ENCODE peak calls at places on chromosome 2, in seven cellular contexts. S is NB4, E is GM06990, O is MM.1S, R is IMR-90, B is HFF-Myc, M is fibroblast of pulmonary artery. J is an unnamed sample.

GRCh38 chr2:144505245-144505801 is 14.6 kb downstream of the ZEB2 start:
- DNase-seq in E (no peak), S (peak; percentile 53), R (no peak), B (no peak), O (no peak), M (peak; percentile 47), J (no peak)

GRCh38 chr2:11342561-11343343 is 1.7 kb downstream of the ROCK2 start:
- DNase-seq in S (peak; percentile 71), E (no peak), R (peak; percentile 87), B (no peak), O (no peak), M (peak; percentile 68), J (no peak)

GRCh38 chr2:30308280-30308679 is 76.9 kb downstream of the LBH start:
- DNase-seq in E (no peak), B (no peak), O (no peak), S (no peak), R (no peak), M (no peak), J (no peak)

GRCh38 chr2:162473296-162473695 is 129.4 kb downstream of the GCA start:
- DNase-seq in B (no peak), M (no peak), S (no peak), R (no peak), O (no peak), E (no peak), J (no peak)

GRCh38 chr2:84495539-84496146 is 20.7 kb upstream of the DNAH6 start:
- DNase-seq in R (peak; percentile 78), M (peak; percentile 86), E (peak; percentile 13), B (peak; percentile 51), O (peak; percentile 73), S (peak; percentile 72), J (no peak)

GRCh38 chr2:46655551-46656436 is 176.4 kb downstream of the TMEM247 start:
- DNase-seq in O (no peak), E (no peak), B (no peak), S (no peak), M (peak; percentile 68), R (peak; percentile 55), J (peak; percentile 69)

GRCh38 chr2:96148410-96149217 is 3.4 kb upstream of the DUSP2 start:
- DNase-seq in E (peak; percentile 88), R (peak; percentile 96), M (peak; percentile 94), B (peak; percentile 76), O (no peak), S (peak; percentile 97), J (peak; percentile 36)

GRCh38 chr2:179272406-179273192 is 8.0 kb upstream of the SESTD1 start:
- DNase-seq in M (peak; percentile 94), E (no peak), R (peak; percentile 73), O (no peak), S (no peak), B (no peak), J (no peak)

GRCh38 chr2:29518010-29518409 is 402.8 kb downstream of the CLIP4 start:
- DNase-seq in M (no peak), S (no peak), E (no peak), B (no peak), R (peak; percentile 71), O (no peak), J (no peak)

GRCh38 chr2:146652311-146652710 is 1192.5 kb upstream of the ACVR2A start:
- DNase-seq in O (no peak), S (no peak), M (peak; percentile 14), R (peak; percentile 62), B (peak; percentile 7), E (no peak), J (no peak)

GRCh38 chr2:31347788-31348187 is 66.8 kb downstream of the XDH start:
- DNase-seq in E (no peak), R (peak; percentile 91), O (no peak), S (no peak), B (peak; percentile 82), M (peak; percentile 78), J (no peak)

GRCh38 chr2:30588891-30589495 is 141.9 kb downstream of the LCLAT1 start:
- DNase-seq in S (no peak), E (no peak), O (no peak), B (no peak), M (peak; percentile 8), R (peak; percentile 7), J (no peak)

GRCh38 chr2:188324067-188324466 is 32.4 kb downstream of the GULP1 start:
- DNase-seq in B (no peak), M (no peak), R (no peak), E (no peak), O (no peak), S (no peak), J (no peak)

GRCh38 chr2:167940361-167940744 is 307.0 kb downstream of the STK39 start:
- DNase-seq in S (no peak), M (no peak), O (no peak), R (no peak), B (no peak), E (no peak), J (no peak)

GRCh38 chr2:73292906-73293533 is 328 bp downstream of the EGR4 start:
- DNase-seq in O (no peak), E (peak; percentile 32), B (no peak), S (no peak), R (no peak), M (no peak), J (no peak)

GRCh38 chr2:187481543-187481942 is 33.5 kb upstream of the CALCRL start:
- DNase-seq in M (no peak), R (no peak), E (no peak), S (no peak), O (no peak), B (no peak), J (no peak)

GRCh38 chr2:1622521-1623200 is 121.7 kb downstream of the PXDN start:
- DNase-seq in O (no peak), M (no peak), S (no peak), B (no peak), R (no peak), E (no peak), J (no peak)

GRCh38 chr2:164523026-164523425 is 98.3 kb downstream of the GRB14 start:
- DNase-seq in M (no peak), R (no peak), O (no peak), B (no peak), S (no peak), E (no peak), J (no peak)

GRCh38 chr2:67652679-67653078 is 255.5 kb downstream of the ETAA1 start:
- DNase-seq in M (no peak), R (no peak), O (no peak), S (no peak), B (no peak), E (no peak), J (no peak)

GRCh38 chr2:45168731-45169338 is 159.6 kb upstream of the SIX2 start:
- DNase-seq in B (no peak), O (peak; percentile 47), S (peak; percentile 71), E (peak; percentile 20), M (no peak), R (no peak), J (no peak)

GRCh38 chr2:170238776-170239175 is 60.8 kb downstream of the MYO3B start:
- DNase-seq in R (no peak), M (no peak), S (no peak), O (no peak), B (no peak), E (no peak), J (no peak)

GRCh38 chr2:12679550-12680072 is 37.1 kb upstream of the TRIB2 start:
- DNase-seq in E (no peak), B (no peak), O (no peak), S (no peak), R (no peak), M (no peak), J (no peak)

GRCh38 chr2:169131587-169132512 is 62.5 kb downstream of the DHRS9 start:
- DNase-seq in B (peak; percentile 15), R (peak; percentile 41), E (no peak), M (peak; percentile 79), O (peak; percentile 53), S (peak; percentile 80), J (no peak)

GRCh38 chr2:73984922-73985317 is 210 bp downstream of the TET3 start:
- DNase-seq in E (no peak), M (no peak), B (no peak), R (no peak), S (no peak), O (peak; percentile 51), J (no peak)

GRCh38 chr2:207616185-207616584 is 9.0 kb downstream of the METTL21A start:
- DNase-seq in S (no peak), B (no peak), R (peak; percentile 80), M (peak; percentile 37), O (no peak), E (no peak), J (no peak)

GRCh38 chr2:207624170-207625013 is 802 bp downstream of the METTL21A start:
- DNase-seq in B (no peak), S (peak; percentile 88), M (peak; percentile 73), E (peak; percentile 84), R (peak; percentile 70), O (peak; percentile 75), J (no peak)

GRCh38 chr2:207617011-207617671 is 8.1 kb downstream of the METTL21A start:
- DNase-seq in O (no peak), M (peak; percentile 87), S (no peak), R (peak; percentile 99), B (peak; percentile 93), E (no peak), J (peak; percentile 73)

GRCh38 chr2:207621640-207622039 is 3.6 kb downstream of the METTL21A start:
- DNase-seq in S (no peak), E (peak; percentile 30), M (no peak), B (no peak), R (no peak), O (no peak), J (no peak)

DNA sequence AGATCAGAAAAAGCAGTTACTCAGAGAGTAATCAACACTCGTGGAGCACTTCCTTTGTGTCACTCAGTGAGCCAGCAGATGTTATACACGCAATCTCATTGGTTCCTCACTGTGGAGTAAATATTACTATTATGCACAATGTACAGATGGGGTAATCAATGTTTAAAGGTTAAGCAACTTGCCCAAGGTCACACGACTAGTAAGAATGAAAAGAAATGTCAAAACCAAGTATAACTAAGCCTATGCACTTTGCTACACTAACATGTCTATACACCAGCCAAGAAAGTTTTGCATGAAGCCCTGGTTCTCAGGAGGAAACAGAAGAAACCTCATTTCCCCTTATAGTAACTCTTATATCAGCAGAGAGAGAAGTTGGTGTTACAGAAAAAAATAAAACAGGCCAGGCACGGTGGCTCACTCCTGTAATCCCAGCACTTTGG is 5.4 kb downstream of the METTL21A start:
- DNase-seq in R (no peak), O (no peak), S (peak; percentile 58), E (peak; percentile 26), B (no peak), M (no peak), J (no peak)
- H3K4me3 ChIP-seq in R (no peak overlapping the region), O (no peak overlapping the region), S (no peak overlapping the region), E (no peak overlapping the region), B (no peak overlapping the region), M (no peak overlapping the region), J (no peak overlapping the region)

GRCh38 chr2:215489288-215489848 is 53.5 kb upstream of the FN1 start:
- DNase-seq in R (no peak), B (no peak), S (peak; percentile 9), M (no peak), O (no peak), E (no peak), J (no peak)
- TF ChIP-seq CTCF in R (no peak), B (no peak), S (no peak), M (no peak), O (no peak), E (no peak), J (no peak)

GRCh38 chr2:161418275-161418714 is 2.2 kb downstream of the TBR1 start:
- DNase-seq in R (no peak), S (no peak), O (no peak), M (no peak), E (no peak), B (no peak), J (no peak)
- H3K4me3 ChIP-seq in R (no peak overlapping the region), S (no peak overlapping the region), O (peak overlapping the region; percentile 28), M (no peak overlapping the region), E (no peak overlapping the region), B (no peak overlapping the region), J (no peak overlapping the region)

GRCh38 chr2:21118302-21118920 is 5.4 kb upstream of the TDRD15 start:
- DNase-seq in S (peak; percentile 66), R (peak; percentile 14), M (peak; percentile 19), E (no peak), O (peak; percentile 59), B (no peak), J (no peak)
- TF ChIP-seq CTCF in S (peak; percentile 43), R (peak; percentile 34), M (peak; percentile 34), E (peak; percentile 46), O (peak; percentile 63), B (peak; percentile 22), J (peak; percentile 13)

J was measured in AG04449.